ENCODE peak calls at places on chromosomes 6 and 20, in ten cellular contexts. J, C, D, I, M, B, N, E, Z and Q are unnamed samples.
A peak's percentile ranks its signal among the peaks of the same experiment; 100 is the strongest.

GRCh38 chr6:108546079-108547049 is 14.4 kb upstream of the FOXO3 start:
- DNase-seq in J (no peak), C (no peak), D (no peak), I (no peak), M (no peak), B (no peak), N (no peak), E (no peak), Z (no peak), Q (no peak)

GRCh38 chr20:41086402-41087324 is 50.7 kb upstream of the PLCG1 start:
- DNase-seq in J (no peak), C (no peak), D (no peak), I (no peak), M (peak; percentile 98), B (no peak), N (no peak), E (no peak), Z (no peak), Q (peak; percentile 85)

GRCh38 chr20:49029203-49029602 is 16.9 kb upstream of the CSE1L start:
- DNase-seq in J (no peak), C (no peak), D (no peak), I (no peak), M (no peak), B (no peak), N (no peak), E (no peak), Z (no peak), Q (no peak)

GRCh38 chr6:164396071-164397047 is 913.0 kb downstream of the C6orf118 start:
- DNase-seq in J (no peak), C (no peak), D (no peak), I (no peak), M (no peak), B (no peak), N (no peak), E (no peak), Z (no peak), Q (no peak)

GRCh38 chr6:45560421-45560820 is 182.7 kb upstream of the SUPT3H start:
- DNase-seq in J (peak; percentile 14), C (no peak), D (no peak), I (no peak), M (no peak), B (no peak), N (no peak), E (no peak), Z (no peak), Q (no peak)

GRCh38 chr6:115838763-115839401 is 221.8 kb downstream of the FRK start:
- DNase-seq in J (no peak), C (peak; percentile 62), D (no peak), I (no peak), M (peak; percentile 27), B (no peak), N (no peak), E (peak; percentile 7), Z (no peak), Q (peak; percentile 53)

GRCh38 chr6:53792973-53793317 is 1.9 kb upstream of the LRRC1 start:
- DNase-seq in J (no peak), C (no peak), D (no peak), I (no peak), M (no peak), B (no peak), N (no peak), E (no peak), Z (no peak), Q (no peak)

GRCh38 chr20:38143646-38144554 is 21.2 kb downstream of the TGM2 start:
- DNase-seq in J (no peak), C (no peak), D (no peak), I (no peak), M (peak; percentile 15), B (no peak), N (no peak), E (no peak), Z (no peak), Q (no peak)

GRCh38 chr6:36350681-36351091 is 14.0 kb upstream of the BNIP5 start:
- DNase-seq in J (no peak), C (no peak), D (no peak), I (no peak), M (no peak), B (peak; percentile 90), N (no peak), E (no peak), Z (no peak), Q (no peak)